ENCODE peak calls at places on chromosome 2, in five cellular contexts. C is MM.1S, F is stomach, M is pancreas, S is K562. Y is an unnamed sample. For H3K4me1, the result is how much of the 10 kb centered on the place peaks cover.

GRCh38 chr2:183456177-183456576 is 331.9 kb downstream of the NUP35 start:
- DNase-seq in M (no peak), C (no peak), S (no peak), F (no peak), Y (no peak)

GRCh38 chr2:43689999-43690398 is 13.8 kb upstream of the C1GALT1C1L start:
- DNase-seq in S (no peak), F (no peak), M (no peak), C (no peak), Y (no peak)

GRCh38 chr2:231597014-231597611 is 4.4 kb downstream of the TEX44 start:
- DNase-seq in F (no peak), C (no peak), M (no peak), S (no peak), Y (peak)

GRCh38 chr2:177291701-177292100 is 27.2 kb upstream of the NFE2L2 start:
- DNase-seq in C (no peak), M (no peak), S (no peak), F (no peak), Y (no peak)

GRCh38 chr2:231547315-231548110 is 17.3 kb upstream of the NMUR1 start:
- DNase-seq in S (no peak), M (no peak), F (no peak), C (no peak), Y (no peak)

GRCh38 chr2:36960005-36960675 is 6.2 kb downstream of the STRN start:
- DNase-seq in M (no peak), S (no peak), F (no peak), C (no peak), Y (no peak)

GRCh38 chr2:205709319-205709718 is 27.0 kb downstream of the NRP2 start:
- DNase-seq in S (no peak), M (no peak), F (no peak), C (peak), Y (no peak)

GRCh38 chr2:143263045-143263625 is 133.9 kb downstream of the ARHGAP15 start:
- DNase-seq in M (no peak), F (no peak), S (no peak), C (no peak), Y (no peak)

GRCh38 chr2:32591669-32592463 is 36.0 kb upstream of the TTC27 start:
- DNase-seq in S (no peak), F (no peak), C (peak), M (no peak), Y (no peak)

GRCh38 chr2:225282858-225283693 is 116.4 kb upstream of the NYAP2 start:
- DNase-seq in S (no peak), C (peak), M (peak), F (no peak), Y (no peak)

GRCh38 chr2:232542715-232543467 is 3.4 kb downstream of the CHRNG start:
- DNase-seq in C (no peak), F (no peak), M (no peak), S (no peak), Y (peak)

GRCh38 chr2:33274524-33274923 is 201.9 kb upstream of the RASGRP3 start:
- DNase-seq in F (no peak), C (no peak), S (peak), M (no peak), Y (no peak)

GRCh38 chr2:235005603-235006259 is 53.9 kb downstream of the SH3BP4 start:
- DNase-seq in M (peak), S (no peak), C (no peak), F (peak), Y (no peak)

GRCh38 chr2:235008584-235009044 is 56.8 kb downstream of the SH3BP4 start:
- DNase-seq in S (no peak), F (peak), C (no peak), M (peak), Y (no peak)

GRCh38 chr2:235007664-235008457 is 56.0 kb downstream of the SH3BP4 start:
- DNase-seq in F (no peak), C (no peak), M (no peak), S (no peak), Y (no peak)

GRCh38 chr2:235006461-235006860 is 54.6 kb downstream of the SH3BP4 start:
- DNase-seq in C (no peak), M (no peak), F (no peak), S (no peak), Y (no peak)

GRCh38 chr2:235006986-235007385 is 55.2 kb downstream of the SH3BP4 start:
- DNase-seq in C (no peak), F (no peak), M (no peak), S (no peak), Y (no peak)
- H3K4me1 ChIP-seq in C (under half), F (half or more), M (half or more), S (under half), Y (under half)

GRCh38 chr2:113858764-113859163 is 31.1 kb upstream of the ACTR3 start:
- DNase-seq in S (peak), M (no peak), F (no peak), C (no peak), Y (no peak)
- H3K27ac ChIP-seq in S (peak), M (no peak), F (no peak), C (no peak), Y (peak)

GRCh38 chr2:133992454-133992853 is 261.4 kb upstream of the MGAT5 start:
- DNase-seq in S (no peak), C (no peak), F (no peak), M (no peak), Y (no peak)

GRCh38 chr2:133993160-133993559 is 260.7 kb upstream of the MGAT5 start:
- DNase-seq in M (no peak), C (no peak), S (no peak), F (peak), Y (no peak)

GRCh38 chr2:133988316-133988891 is 265.5 kb upstream of the MGAT5 start:
- DNase-seq in C (no peak), F (no peak), S (peak), M (no peak), Y (no peak)

GRCh38 chr2:133986881-133987793 is 266.7 kb upstream of the MGAT5 start:
- DNase-seq in C (no peak), S (no peak), F (no peak), M (no peak), Y (no peak)

GRCh38 chr2:133991606-133992168 is 262.2 kb upstream of the MGAT5 start:
- DNase-seq in F (no peak), C (no peak), M (no peak), S (no peak), Y (no peak)
- TF ChIP-seq CTCF in F (no peak), C (no peak), M (no peak), S (no peak), Y (no peak)

GRCh38 chr2:24818721-24819167 is 25.5 kb downstream of the CENPO start:
- DNase-seq in M (no peak), S (no peak), C (no peak), F (no peak), Y (no peak)
- H3K4me1 ChIP-seq in M (under half), S (under half), C (under half), F (under half), Y (under half)